ENCODE peak calls at places on chromosomes 16 and 17, in ten cellular contexts. B, M, S, D, J, R, A, V, E and G are unnamed samples.

GRCh38 chr17:41824086-41824485 is 11.3 kb downstream of the FKBP10 start:
- DNase-seq in B (no peak), M (no peak), S (no peak), D (no peak), J (no peak), R (no peak), A (no peak), V (no peak), E (no peak), G (no peak)

GRCh38 chr16:4960579-4960978 is 2.4 kb downstream of the SEC14L5 start:
- DNase-seq in B (no peak), M (no peak), S (no peak), D (no peak), J (no peak), R (no peak), A (no peak), V (no peak), E (no peak), G (no peak)

GRCh38 chr16:50396770-50397525 is 28.2 kb upstream of the BRD7 start:
- DNase-seq in B (no peak), M (no peak), S (peak), D (no peak), J (peak), R (no peak), A (no peak), V (peak), E (no peak), G (no peak)

GRCh38 chr17:82343560-82343959 is 10.0 kb upstream of the SECTM1 start:
- DNase-seq in B (no peak), M (no peak), S (no peak), D (no peak), J (no peak), R (no peak), A (no peak), V (no peak), E (no peak), G (peak)

GRCh38 chr17:82888583-82889495 is 49.0 kb upstream of the ZNF750 start:
- DNase-seq in B (no peak), M (no peak), S (no peak), D (peak), J (no peak), R (peak), A (peak), V (no peak), E (no peak), G (peak)

GRCh38 chr17:71085238-71086033 is 916.1 kb downstream of the KCNJ2 start:
- DNase-seq in B (no peak), M (peak), S (no peak), D (peak), J (no peak), R (peak), A (peak), V (no peak), E (no peak), G (peak)

GRCh38 chr17:43701318-43701743 is 39.6 kb upstream of the MEOX1 start:
- DNase-seq in B (no peak), M (peak), S (no peak), D (no peak), J (peak), R (no peak), A (no peak), V (no peak), E (no peak), G (no peak)

GRCh38 chr16:55498101-55498500 is 10.8 kb upstream of the LPCAT2 start:
- DNase-seq in B (no peak), M (no peak), S (peak), D (no peak), J (no peak), R (no peak), A (no peak), V (peak), E (no peak), G (no peak)

GRCh38 chr17:4505187-4505586 is 6.5 kb downstream of the SPNS2 start:
- DNase-seq in B (no peak), M (no peak), S (no peak), D (no peak), J (no peak), R (no peak), A (no peak), V (no peak), E (no peak), G (no peak)

GRCh38 chr17:56499799-56500388 is 93.6 kb upstream of the NOG start:
- DNase-seq in B (no peak), M (no peak), S (no peak), D (no peak), J (peak), R (no peak), A (no peak), V (no peak), E (peak), G (peak)

GRCh38 chr16:5031601-5032000 is 2.1 kb downstream of the NAGPA start:
- DNase-seq in B (no peak), M (no peak), S (no peak), D (no peak), J (no peak), R (no peak), A (no peak), V (no peak), E (no peak), G (no peak)

GRCh38 chr17:10327640-10328039 is 45.2 kb downstream of the MYH13 start:
- DNase-seq in B (no peak), M (peak), S (peak), D (peak), J (peak), R (peak), A (peak), V (peak), E (peak), G (peak)

GRCh38 chr16:88930716-88931115 is 46.3 kb downstream of the CBFA2T3 start:
- DNase-seq in B (no peak), M (no peak), S (no peak), D (no peak), J (no peak), R (no peak), A (no peak), V (no peak), E (no peak), G (no peak)

GRCh38 chr16:21526923-21527807 is 72.2 kb upstream of the METTL9 start:
- DNase-seq in B (no peak), M (no peak), S (no peak), D (no peak), J (no peak), R (no peak), A (no peak), V (no peak), E (no peak), G (peak)

GRCh38 chr17:7832431-7832830 is 1.6 kb upstream of the KDM6B start:
- DNase-seq in B (no peak), M (no peak), S (no peak), D (no peak), J (no peak), R (no peak), A (no peak), V (no peak), E (no peak), G (no peak)

GRCh38 chr16:85391175-85391707 is 221.9 kb upstream of the GSE1 start:
- DNase-seq in B (no peak), M (no peak), S (no peak), D (no peak), J (no peak), R (no peak), A (peak), V (no peak), E (no peak), G (no peak)

GRCh38 chr17:80191720-80192265 is 22.0 kb downstream of the CARD14 start:
- DNase-seq in B (no peak), M (no peak), S (peak), D (no peak), J (no peak), R (no peak), A (no peak), V (no peak), E (no peak), G (no peak)

GRCh38 chr17:14859521-14859920 is 405.6 kb downstream of the PMP22 start:
- DNase-seq in B (no peak), M (no peak), S (no peak), D (no peak), J (peak), R (no peak), A (no peak), V (no peak), E (no peak), G (no peak)

GRCh38 chr17:30556374-30557332 is 79.4 kb downstream of the GOSR1 start:
- DNase-seq in B (no peak), M (no peak), S (no peak), D (peak), J (no peak), R (no peak), A (no peak), V (no peak), E (no peak), G (no peak)

GRCh38 chr17:27315796-27316465 is 22.0 kb downstream of the WSB1 start:
- DNase-seq in B (no peak), M (no peak), S (no peak), D (no peak), J (no peak), R (no peak), A (no peak), V (peak), E (no peak), G (no peak)

GRCh38 chr17:17810374-17811248 is 26.2 kb downstream of the SREBF1 start:
- DNase-seq in B (no peak), M (no peak), S (no peak), D (no peak), J (no peak), R (peak), A (no peak), V (no peak), E (no peak), G (no peak)

GRCh38 chr17:13046361-13046760 is 28.5 kb upstream of the ELAC2 start:
- DNase-seq in B (no peak), M (no peak), S (no peak), D (no peak), J (no peak), R (no peak), A (no peak), V (no peak), E (no peak), G (no peak)

GRCh38 chr16:16092925-16093624 is 130.2 kb downstream of the ABCC6 start:
- DNase-seq in B (no peak), M (no peak), S (no peak), D (peak), J (peak), R (no peak), A (peak), V (no peak), E (no peak), G (no peak)

GRCh38 chr17:78131172-78132085 is 858 bp downstream of the TMC8 start:
- DNase-seq in B (no peak), M (no peak), S (no peak), D (no peak), J (no peak), R (no peak), A (no peak), V (no peak), E (no peak), G (peak)
- TF ChIP-seq POLR2A in B (no peak), M (no peak), S (no peak), D (no peak), J (no peak), R (no peak), A (no peak), V (no peak), E (no peak), G (no peak)

DNA sequence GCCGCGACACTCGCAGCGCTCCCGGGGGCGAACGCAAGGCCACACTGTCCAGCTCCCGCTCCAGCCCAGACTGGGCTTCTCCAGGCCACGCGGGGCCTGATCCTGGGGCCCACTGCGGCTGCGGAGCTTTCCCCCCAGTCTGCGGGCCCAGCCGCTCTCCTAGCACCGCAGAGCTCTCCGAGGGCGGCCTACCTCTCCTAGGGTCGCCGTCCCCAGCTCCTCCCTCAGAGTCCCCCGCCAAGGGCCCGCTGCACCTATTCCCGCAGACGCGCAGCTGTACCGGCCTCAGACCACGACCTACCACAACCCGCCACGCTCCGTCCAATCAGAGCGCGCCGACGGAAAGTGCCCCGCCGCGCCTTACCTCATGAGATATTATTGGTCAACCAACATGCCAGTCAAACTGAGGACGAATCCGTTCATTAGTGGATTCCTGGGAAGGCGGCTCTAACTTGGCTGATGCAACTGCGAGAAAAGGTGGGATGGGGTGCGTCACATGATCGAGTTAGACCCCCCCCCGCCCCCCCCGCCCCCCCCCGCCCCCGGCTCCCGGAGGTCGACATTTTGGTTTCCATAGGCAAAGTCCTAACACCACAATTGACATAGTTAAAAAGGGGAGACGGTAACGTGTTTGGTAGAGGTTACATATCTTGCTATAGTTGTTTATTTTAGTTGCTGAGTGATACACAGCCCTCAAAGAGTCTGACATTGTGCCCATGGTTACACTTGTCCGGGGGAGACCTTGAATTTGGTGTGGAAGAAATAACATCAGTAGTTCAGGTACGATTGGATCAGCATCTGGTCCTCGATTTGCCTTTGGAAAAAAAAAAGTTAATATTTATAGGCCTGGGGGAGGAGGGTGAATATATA is at the start of gene AARS1:
- DNase-seq in B (peak), M (peak), S (peak), D (peak), J (peak), R (peak), A (peak), V (peak), E (peak), G (peak)
- TF ChIP-seq POLR2A in B (peak), M (peak), S (peak), D (no peak), J (peak), R (peak), A (peak), V (peak), E (peak), G (peak)

GRCh38 chr16:9791566-9791965 is 390.7 kb downstream of the GRIN2A start:
- DNase-seq in B (no peak), M (no peak), S (no peak), D (no peak), J (no peak), R (no peak), A (no peak), V (no peak), E (no peak), G (no peak)

GRCh38 chr16:9790199-9790598 is 392.0 kb downstream of the GRIN2A start:
- DNase-seq in B (no peak), M (no peak), S (no peak), D (no peak), J (no peak), R (no peak), A (no peak), V (no peak), E (no peak), G (no peak)

GRCh38 chr16:9793623-9794022 is 388.6 kb downstream of the GRIN2A start:
- DNase-seq in B (no peak), M (no peak), S (no peak), D (no peak), J (no peak), R (no peak), A (no peak), V (no peak), E (no peak), G (no peak)

DNA sequence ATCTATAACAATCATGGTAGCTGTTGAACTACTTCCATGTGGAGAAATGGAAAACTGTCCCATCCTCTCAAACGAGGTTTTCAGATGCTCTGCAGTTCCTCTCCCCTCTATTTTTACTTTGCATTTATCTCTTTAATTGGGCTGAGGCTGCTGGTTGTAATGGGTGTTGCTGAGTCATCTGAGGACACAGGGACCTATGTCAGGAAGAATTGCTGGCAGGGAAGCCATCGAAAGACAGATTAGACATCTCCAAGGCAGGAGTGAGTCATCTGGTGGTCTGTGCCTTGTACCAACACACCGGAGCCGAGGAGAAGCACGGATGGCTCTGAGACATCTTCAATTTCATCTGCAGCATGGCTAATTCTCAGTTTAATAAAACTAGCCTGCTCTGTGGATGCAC is 394.5 kb downstream of the GRIN2A start:
- DNase-seq in B (no peak), M (no peak), S (no peak), D (no peak), J (no peak), R (no peak), A (no peak), V (no peak), E (no peak), G (no peak)
- TF ChIP-seq POLR2A in B (no peak), M (no peak), S (no peak), D (no peak), J (no peak), R (no peak), A (no peak), V (no peak), E (no peak), G (no peak)

GRCh38 chr16:66899945-66900688 is 18.6 kb downstream of the CDH16 start:
- DNase-seq in B (no peak), M (peak), S (peak), D (peak), J (peak), R (peak), A (peak), V (no peak), E (peak), G (peak)
- TF ChIP-seq POLR2A in B (no peak), M (no peak), S (no peak), D (no peak), J (no peak), R (no peak), A (peak), V (no peak), E (no peak), G (peak)

GRCh38 chr17:19237389-19238166 is 412 bp downstream of the EPN2 start:
- DNase-seq in B (no peak), M (peak), S (no peak), D (peak), J (no peak), R (peak), A (peak), V (no peak), E (peak), G (no peak)
- TF ChIP-seq POLR2A in B (peak), M (no peak), S (no peak), D (no peak), J (no peak), R (peak), A (peak), V (peak), E (peak), G (peak)

GRCh38 chr17:996554-997344 is at the start of gene TIMM22:
- DNase-seq in B (peak), M (peak), S (peak), D (peak), J (peak), R (peak), A (peak), V (peak), E (peak), G (peak)
- TF ChIP-seq POLR2A in B (peak), M (peak), S (no peak), D (no peak), J (peak), R (peak), A (peak), V (peak), E (peak), G (peak)

GRCh38 chr16:31458073-31458834 is 1.0 kb upstream of the ARMC5 start:
- DNase-seq in B (no peak), M (peak), S (no peak), D (peak), J (peak), R (peak), A (peak), V (no peak), E (no peak), G (no peak)
- TF ChIP-seq POLR2A in B (peak), M (peak), S (no peak), D (no peak), J (no peak), R (no peak), A (peak), V (no peak), E (no peak), G (peak)

DNA sequence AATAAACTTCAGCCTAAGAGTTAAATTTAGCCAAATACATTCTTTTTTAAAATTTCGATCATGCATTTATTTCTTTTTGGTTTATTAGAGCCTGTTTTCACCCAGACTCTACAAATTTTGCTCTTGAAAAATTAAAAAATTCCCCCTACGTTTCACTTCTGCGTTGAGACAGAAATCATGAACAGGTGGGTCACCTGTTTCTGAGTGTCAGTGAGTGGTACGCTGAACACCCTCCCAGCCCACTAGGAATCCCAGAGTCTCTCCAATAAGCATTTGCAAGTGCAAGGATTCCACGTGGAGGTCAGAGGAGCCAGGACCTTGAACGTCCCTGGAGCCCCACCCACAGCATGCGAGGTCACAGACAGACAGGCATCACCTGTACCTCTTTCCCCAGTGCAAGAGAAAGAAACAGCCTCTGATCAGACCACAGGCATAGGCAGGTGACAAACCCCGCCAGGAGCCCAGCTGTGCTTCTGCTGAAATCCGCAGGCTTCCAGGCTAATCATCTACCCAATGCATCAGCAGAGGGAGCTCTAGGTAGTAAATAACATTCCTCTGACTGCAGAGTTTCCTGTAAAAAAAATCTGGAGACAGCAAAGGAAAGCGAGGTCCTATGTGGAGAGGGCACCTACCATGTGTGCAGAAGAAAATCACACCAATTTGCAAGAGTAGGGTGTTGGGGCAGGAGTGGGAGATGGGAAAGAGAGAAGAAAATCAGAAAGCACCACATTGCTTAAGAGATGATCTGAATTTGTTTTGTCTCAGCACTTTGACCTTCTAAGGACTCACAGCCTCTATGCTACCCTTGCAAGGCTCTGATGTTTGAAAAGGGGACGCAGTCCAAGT is 5.9 kb upstream of the XYLT1 start:
- DNase-seq in B (no peak), M (no peak), S (peak), D (peak), J (peak), R (no peak), A (peak), V (no peak), E (no peak), G (no peak)
- TF ChIP-seq POLR2A in B (no peak), M (no peak), S (no peak), D (no peak), J (no peak), R (no peak), A (no peak), V (no peak), E (no peak), G (no peak)

GRCh38 chr17:48626470-48627241 is 498 bp upstream of the HOXB9 start:
- DNase-seq in B (no peak), M (no peak), S (no peak), D (no peak), J (peak), R (no peak), A (no peak), V (no peak), E (no peak), G (peak)
- TF ChIP-seq POLR2A in B (no peak), M (no peak), S (no peak), D (no peak), J (no peak), R (no peak), A (no peak), V (no peak), E (no peak), G (no peak)